ENCODE peak calls at places on chromosomes 5 and 9, in seven cellular contexts. L is activated T-helper 17 cell treated with anti-CD3 and anti-CD28 coated beads, Interleukin-2, amount 50 U/mL, for 72 hours; F is left lung; N is HCT116; W is T-cell; B is central memory CD8-positive, alpha-beta T cell; G is activated CD4-positive, alpha-beta T cell treated with anti-CD3 and anti-CD28 coated beads for 36 hours. P is an unnamed sample.

GRCh38 chr5:127112347-127112864 is 39.1 kb upstream of the C5orf63 start:
- ATAC-seq in G (no peak), W (no peak), L (no peak), F (no peak), N (no peak), B (no peak), P (no peak)

GRCh38 chr5:76701298-76701697 is 14.6 kb upstream of the F2R start:
- ATAC-seq in N (no peak), W (no peak), G (no peak), F (peak), B (no peak), L (no peak), P (no peak)

GRCh38 chr9:83233647-83234046 is 170.7 kb upstream of the RASEF start:
- ATAC-seq in W (no peak), N (no peak), F (no peak), L (no peak), G (no peak), B (no peak), P (no peak)

GRCh38 chr9:9752722-9753121 is 860.1 kb downstream of the PTPRD start:
- ATAC-seq in F (no peak), G (no peak), L (no peak), W (no peak), B (no peak), N (no peak), P (no peak)

GRCh38 chr9:95444160-95444559 is 72.6 kb downstream of the PTCH1 start:
- ATAC-seq in W (no peak), B (no peak), G (no peak), F (no peak), L (no peak), N (no peak), P (no peak)

GRCh38 chr5:66949066-66949465 is 247.5 kb downstream of the CD180 start:
- ATAC-seq in G (no peak), W (no peak), B (no peak), L (no peak), N (no peak), F (no peak), P (no peak)

GRCh38 chr5:41827792-41828191 is 42.4 kb downstream of the OXCT1 start:
- ATAC-seq in B (no peak), W (no peak), L (no peak), F (no peak), G (no peak), N (no peak), P (no peak)

GRCh38 chr5:76473676-76474075 is 70.6 kb downstream of the IQGAP2 start:
- ATAC-seq in G (peak), B (peak), F (no peak), L (peak), N (no peak), W (peak), P (peak)

GRCh38 chr5:143843461-143843860 is 31.5 kb downstream of the HMHB1 start:
- ATAC-seq in W (no peak), F (no peak), N (no peak), L (no peak), G (no peak), B (no peak), P (no peak)

GRCh38 chr9:104974053-104974983 is 46.4 kb upstream of the ABCA1 start:
- ATAC-seq in N (no peak), F (no peak), W (no peak), L (no peak), B (no peak), G (peak), P (no peak)

GRCh38 chr5:134249469-134250379 is 23.9 kb upstream of the PPP2CA start:
- ATAC-seq in F (peak), G (no peak), W (no peak), L (no peak), N (no peak), B (no peak), P (no peak)

GRCh38 chr9:94534901-94535300 is 20.0 kb upstream of the PCAT7 start:
- ATAC-seq in W (no peak), F (no peak), N (no peak), B (no peak), L (no peak), G (no peak), P (no peak)

GRCh38 chr5:139177809-139178581 is 20.2 kb downstream of the SIL1 start:
- ATAC-seq in B (peak), G (no peak), F (peak), N (no peak), W (no peak), L (peak), P (no peak)

GRCh38 chr5:14914603-14915277 is 43.2 kb upstream of the ANKH start:
- ATAC-seq in G (peak), N (no peak), W (no peak), L (peak), B (no peak), F (no peak), P (peak)

GRCh38 chr5:141001466-141001853 is 35.2 kb downstream of the PCDHAC2 start:
- ATAC-seq in B (no peak), W (no peak), G (no peak), L (no peak), N (peak), F (peak), P (no peak)